ENCODE peak calls at places on chromosomes 2 and 18, in six cellular contexts. T is NAMALWA; K is epithelial cell of esophagus; B is brain microvascular endothelial cell; N is endothelial cell; S is activated CD4-positive, alpha-beta T cell treated with anti-CD3 and anti-CD28 coated beads for 4 hours. M is an unnamed sample.

GRCh38 chr2:45710468-45710867 is 59.0 kb downstream of the PRKCE start:
- DNase-seq in T (no peak), K (no peak), B (no peak), N (no peak), S (no peak), M (no peak)

GRCh38 chr2:6723865-6724571 is 141.7 kb downstream of the CMPK2 start:
- DNase-seq in T (no peak), K (no peak), B (no peak), N (no peak), S (no peak), M (no peak)

GRCh38 chr2:98726735-98727368 is 4.1 kb downstream of the MGAT4A start:
- DNase-seq in T (no peak), K (no peak), B (no peak), N (no peak), S (no peak), M (no peak)

GRCh38 chr2:181203916-181204315 is 223.5 kb downstream of the UBE2E3 start:
- DNase-seq in T (no peak), K (no peak), B (no peak), N (no peak), S (no peak), M (no peak)

GRCh38 chr2:233115121-233115520 is 55.0 kb downstream of the INPP5D start:
- DNase-seq in T (no peak), K (no peak), B (no peak), N (no peak), S (no peak), M (no peak)

GRCh38 chr2:187138240-187138639 is 289.3 kb upstream of the ZSWIM2 start:
- DNase-seq in T (peak; percentile 52), K (peak; percentile 42), B (peak; percentile 38), N (peak; percentile 45), S (no peak), M (peak; percentile 68)

GRCh38 chr2:157336137-157336721 is 10.6 kb upstream of the ERMN start:
- DNase-seq in T (peak; percentile 67), K (peak; percentile 57), B (peak; percentile 51), N (peak; percentile 55), S (peak; percentile 62), M (peak; percentile 63)

GRCh38 chr18:8045890-8046289 is 478.8 kb downstream of the PTPRM start:
- DNase-seq in T (no peak), K (peak; percentile 10), B (no peak), N (no peak), S (peak; percentile 25), M (no peak)

GRCh38 chr2:237600205-237600846 is 9.8 kb upstream of the RAB17 start:
- DNase-seq in T (no peak), K (no peak), B (peak; percentile 45), N (no peak), S (no peak), M (peak; percentile 78)

GRCh38 chr2:176105078-176105726 is 1.9 kb upstream of the HOXD11 start:
- DNase-seq in T (no peak), K (no peak), B (no peak), N (no peak), S (no peak), M (no peak)

GRCh38 chr2:42938671-42939370 is 146.4 kb upstream of the HAAO start:
- DNase-seq in T (no peak), K (no peak), B (no peak), N (no peak), S (no peak), M (no peak)

GRCh38 chr2:123993728-123994323 is 31.3 kb upstream of the CNTNAP5 start:
- DNase-seq in T (peak; percentile 60), K (peak; percentile 55), B (peak; percentile 14), N (peak; percentile 63), S (no peak), M (peak; percentile 58)